ENCODE peak calls at places on chromosomes 16 and 17, in five cellular contexts. X is Peyer's patch, A is breast epithelium, W is A549, H is uterus. U is an unnamed sample.

GRCh38 chr17:9195346-9195870 is 174.1 kb downstream of the NTN1 start:
- DNase-seq in X (no peak), A (no peak), W (no peak), H (no peak), U (no peak)

GRCh38 chr17:63116967-63117366 is 150.9 kb downstream of the TANC2 start:
- DNase-seq in X (no peak), A (no peak), W (peak), H (no peak), U (no peak)

GRCh38 chr16:62909597-62909996 is 873.4 kb upstream of the CDH8 start:
- DNase-seq in X (no peak), A (no peak), W (no peak), H (no peak), U (no peak)

GRCh38 chr16:84484579-84485254 is 19.7 kb downstream of the MEAK7 start:
- DNase-seq in X (peak), A (peak), W (peak), H (peak), U (no peak)

GRCh38 chr17:42286411-42287295 is 1.6 kb upstream of the STAT5A start:
- DNase-seq in X (peak), A (no peak), W (no peak), H (peak), U (peak)

GRCh38 chr17:16939606-16940115 is 32.3 kb downstream of the TNFRSF13B start:
- DNase-seq in X (peak), A (peak), W (no peak), H (no peak), U (no peak)

GRCh38 chr16:72099377-72099818 is 5.8 kb downstream of the DHX38 start:
- DNase-seq in X (peak), A (no peak), W (peak), H (no peak), U (no peak)

GRCh38 chr16:85465328-85466307 is 147.5 kb upstream of the GSE1 start:
- DNase-seq in X (no peak), A (peak), W (no peak), H (peak), U (no peak)

GRCh38 chr17:29586676-29587469 is 2.6 kb downstream of the GIT1 start:
- DNase-seq in X (no peak), A (no peak), W (no peak), H (peak), U (no peak)

GRCh38 chr16:27771201-27771910 is 221.4 kb downstream of the KATNIP start:
- DNase-seq in X (no peak), A (no peak), W (no peak), H (no peak), U (no peak)

GRCh38 chr17:80891096-80892018 is 100.3 kb upstream of the CHMP6 start:
- DNase-seq in X (peak), A (no peak), W (peak), H (no peak), U (peak)

GRCh38 chr16:47732122-47732805 is 271.1 kb downstream of the PHKB start:
- DNase-seq in X (no peak), A (no peak), W (peak), H (no peak), U (no peak)

DNA sequence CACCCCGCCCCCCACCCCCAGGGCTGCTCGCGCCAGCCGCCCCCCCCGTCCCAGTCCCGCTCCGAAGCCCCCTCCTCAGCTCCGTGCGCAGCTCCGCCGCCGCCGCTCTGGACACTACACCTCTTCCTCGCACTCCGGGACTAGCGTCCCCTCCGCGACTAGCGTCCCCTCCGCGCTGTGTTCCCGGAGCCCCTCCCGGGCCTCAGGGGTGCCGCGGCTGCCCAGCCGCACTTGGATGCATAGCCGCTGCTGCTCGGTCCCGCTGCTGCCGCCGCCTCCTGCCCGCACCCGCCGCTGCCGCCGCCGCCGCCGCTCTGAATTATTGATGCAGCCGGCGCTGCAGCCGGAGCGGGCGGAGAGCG is at the start of gene CBLN1:
- DNase-seq in X (no peak), A (no peak), W (no peak), H (no peak), U (no peak)
- H3K4me3 ChIP-seq in X (peak), A (peak), W (peak), H (no peak), U (no peak)

DNA sequence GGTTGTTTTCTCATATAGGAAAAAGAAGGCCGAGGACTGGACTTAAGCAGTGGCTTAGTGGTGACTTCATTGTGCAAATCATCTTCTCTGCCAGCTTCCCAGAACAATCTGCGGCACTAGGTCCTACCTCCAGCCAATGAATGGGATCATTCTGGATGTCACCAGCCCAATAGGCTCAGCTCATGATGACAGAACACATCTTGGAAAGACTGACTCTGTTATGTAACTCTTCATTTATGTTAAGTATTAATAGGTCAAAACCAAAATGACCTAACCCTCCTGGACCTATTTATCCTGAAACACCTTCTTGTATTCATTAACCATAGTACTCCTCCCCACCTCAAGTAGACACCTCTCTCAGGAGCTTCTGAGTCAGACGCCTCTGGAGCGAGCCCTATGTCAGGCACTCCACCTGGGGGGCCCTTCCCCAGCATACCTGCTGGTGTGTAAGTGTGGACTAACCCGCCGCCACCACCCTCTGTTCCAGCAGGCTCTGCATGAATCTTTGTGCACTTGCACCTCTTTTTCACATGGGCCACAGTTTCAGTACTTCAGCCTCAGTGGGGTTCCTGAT is 7.2 kb downstream of the ARL2BP start:
- DNase-seq in X (no peak), A (no peak), W (no peak), H (no peak), U (no peak)
- TF ChIP-seq POLR2A in X (peak), A (no peak), W (no peak), H (no peak), U (no peak)

GRCh38 chr16:10824111-10824893 is 5.7 kb upstream of the TVP23A start:
- DNase-seq in X (no peak), A (no peak), W (no peak), H (no peak), U (no peak)

GRCh38 chr16:10827691-10828341 is 9.2 kb upstream of the TVP23A start:
- DNase-seq in X (peak), A (peak), W (no peak), H (peak), U (peak)

GRCh38 chr16:10833271-10833670 is 14.7 kb upstream of the TVP23A start:
- DNase-seq in X (no peak), A (no peak), W (no peak), H (no peak), U (no peak)

GRCh38 chr16:10831899-10832886 is 13.6 kb upstream of the TVP23A start:
- DNase-seq in X (no peak), A (no peak), W (no peak), H (no peak), U (no peak)

DNA sequence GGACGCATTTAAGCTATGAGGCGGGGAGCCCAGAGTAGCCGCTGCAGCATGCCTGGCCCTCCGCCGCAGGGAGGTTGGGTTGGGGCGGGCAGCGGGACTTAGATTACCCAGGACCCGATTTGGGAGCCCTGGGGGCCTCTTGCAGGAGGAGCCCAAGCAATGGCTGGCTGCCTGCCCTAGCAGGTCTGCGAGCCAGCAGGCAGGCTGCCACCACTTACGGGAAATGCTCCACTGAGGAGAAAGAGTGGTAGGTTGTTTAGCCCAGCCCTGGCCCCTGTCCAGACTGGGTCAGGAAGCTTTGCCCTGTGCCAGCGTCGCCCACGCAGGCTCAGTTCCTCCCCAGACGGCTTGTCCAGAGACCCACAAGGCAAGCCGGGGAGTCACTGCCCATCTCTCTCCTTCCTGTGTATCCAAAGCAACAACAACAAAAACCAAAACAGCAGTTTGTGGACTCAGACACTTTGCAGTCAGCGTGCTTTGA is 10.3 kb upstream of the TVP23A start:
- DNase-seq in X (peak), A (peak), W (no peak), H (peak), U (peak)
- H3K4me3 ChIP-seq in X (no peak), A (peak), W (no peak), H (no peak), U (no peak)

GRCh38 chr17:778096-778495 is 4.0 kb downstream of the GLOD4 start:
- DNase-seq in X (no peak), A (no peak), W (no peak), H (no peak), U (peak)

GRCh38 chr17:787641-788221 is 5.6 kb downstream of the MRM3 start:
- DNase-seq in X (no peak), A (no peak), W (no peak), H (no peak), U (peak)

GRCh38 chr17:784143-784542 is 2.0 kb downstream of the MRM3 start:
- DNase-seq in X (no peak), A (no peak), W (no peak), H (no peak), U (peak)

DNA sequence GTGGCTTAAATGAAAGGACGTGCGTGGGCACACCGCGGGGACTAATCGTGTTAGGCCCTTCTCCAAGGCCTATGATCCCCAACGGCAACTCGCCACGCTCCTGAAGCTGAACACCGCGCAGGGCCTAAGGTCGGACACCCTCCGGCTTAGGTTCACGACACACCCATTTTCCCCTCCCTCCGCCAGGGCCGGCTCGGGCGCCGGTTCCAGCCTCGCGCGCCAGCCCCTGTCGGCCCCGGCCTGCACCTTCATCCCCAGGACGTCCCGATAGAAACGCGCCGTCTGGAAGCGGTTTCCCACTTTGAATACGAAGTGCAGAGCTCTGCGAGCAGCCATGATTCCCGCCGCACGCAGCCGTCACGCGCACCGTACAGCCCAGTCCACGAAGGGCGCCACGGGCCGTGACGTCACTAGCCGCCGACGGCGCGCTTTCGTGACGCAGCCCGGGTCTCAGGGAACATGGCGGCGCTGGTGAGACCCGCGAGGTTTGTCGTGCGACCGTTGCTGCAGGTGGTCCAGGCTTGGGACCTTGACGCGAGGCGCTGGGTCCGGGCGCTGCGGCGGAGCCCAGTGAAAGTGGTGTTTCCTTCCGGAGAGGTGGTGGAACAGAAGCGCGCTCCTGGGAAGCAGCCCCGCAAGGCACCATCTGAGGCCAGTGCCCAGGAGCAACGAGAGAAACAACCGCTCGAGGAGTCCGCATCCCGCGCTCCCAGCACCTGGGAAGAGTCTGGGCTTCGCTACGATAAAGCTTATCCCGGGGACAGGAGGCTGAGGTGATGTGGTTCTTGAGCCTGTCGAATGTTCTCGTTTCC is at the start of the genes GLOD4 and MRM3:
- DNase-seq in X (peak), A (peak), W (peak), H (peak), U (peak)
- TF ChIP-seq POLR2A in X (peak), A (peak), W (peak), H (peak), U (no peak)

DNA sequence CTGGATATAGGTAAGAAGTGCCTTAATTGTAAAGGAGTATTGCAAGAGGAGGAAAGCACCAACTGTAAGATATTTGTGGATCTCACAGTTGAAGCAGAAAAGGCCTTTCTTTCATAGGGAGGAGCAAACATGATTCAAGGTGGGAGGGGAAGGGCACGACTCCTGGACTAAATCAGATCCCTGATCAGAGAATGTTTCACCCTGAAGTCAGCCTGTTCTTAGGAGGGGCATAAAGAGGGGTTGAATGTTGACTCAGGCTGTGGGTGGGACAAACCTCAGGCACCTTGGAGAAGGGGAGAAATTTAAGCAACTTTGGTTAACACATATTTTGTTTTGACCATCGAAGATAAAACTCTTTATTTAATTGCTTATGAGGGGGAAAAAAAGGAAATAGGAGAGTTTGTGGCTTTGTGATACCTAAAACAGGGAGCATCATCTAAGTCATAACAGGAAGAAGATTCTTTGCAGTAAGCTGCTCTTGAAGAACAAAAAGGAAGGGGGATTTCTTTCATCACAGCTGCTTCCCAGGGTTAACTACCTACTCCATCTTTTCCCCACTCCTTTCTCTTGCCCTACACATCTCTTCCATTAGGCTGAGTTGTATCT is 158.6 kb upstream of the ZNF267 start:
- DNase-seq in X (no peak), A (no peak), W (no peak), H (no peak), U (peak)
- H3K4me3 ChIP-seq in X (no peak), A (no peak), W (no peak), H (no peak), U (no peak)

DNA sequence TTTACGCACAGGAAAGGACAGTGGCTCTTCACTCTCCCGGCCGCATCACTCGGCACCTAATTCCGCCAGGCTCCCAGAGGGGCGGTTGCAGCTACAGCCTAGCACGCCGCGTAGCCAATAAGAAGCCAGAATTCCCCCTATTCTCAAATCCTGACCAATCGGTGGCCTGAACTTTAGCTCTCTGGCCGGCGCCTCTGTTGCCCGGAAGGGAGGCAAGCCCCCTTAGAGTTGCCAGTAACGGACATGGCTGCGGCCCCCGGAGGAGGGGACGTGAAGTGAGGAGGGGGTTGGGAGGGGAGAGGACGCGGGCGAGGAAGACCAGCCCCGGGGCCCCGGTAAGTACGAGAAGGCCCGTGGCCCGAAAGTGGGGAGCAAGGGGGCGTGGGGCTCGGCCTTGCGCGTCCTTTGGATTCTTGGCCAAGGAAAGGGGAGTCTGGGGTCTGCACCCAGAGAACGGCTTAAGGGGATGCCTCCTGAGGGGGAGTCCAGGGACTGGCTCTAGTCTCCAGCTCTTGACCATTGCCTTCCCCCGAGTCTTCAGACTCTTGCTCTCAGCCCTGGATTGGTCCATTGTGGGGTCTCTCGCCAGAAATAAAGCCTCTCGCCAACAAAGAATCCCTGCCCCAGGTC is at the start of gene TMEM94:
- DNase-seq in X (peak), A (peak), W (peak), H (peak), U (peak)
- TF ChIP-seq POLR2A in X (peak), A (no peak), W (peak), H (peak), U (no peak)

GRCh38 chr17:1490643-1491405 is 1.7 kb downstream of the MYO1C start:
- DNase-seq in X (peak), A (no peak), W (peak), H (peak), U (peak)

GRCh38 chr17:1487939-1488825 is 4.3 kb downstream of the MYO1C start:
- DNase-seq in X (peak), A (peak), W (peak), H (peak), U (peak)

GRCh38 chr17:1491406-1492248 is 859 bp downstream of the MYO1C start:
- DNase-seq in X (peak), A (no peak), W (no peak), H (peak), U (peak)

GRCh38 chr17:1486802-1487695 is 5.4 kb downstream of the MYO1C start:
- DNase-seq in X (peak), A (peak), W (peak), H (peak), U (peak)

GRCh38 chr17:1488826-1489275 is 3.6 kb downstream of the MYO1C start:
- DNase-seq in X (no peak), A (no peak), W (no peak), H (no peak), U (no peak)
- H3K4me3 ChIP-seq in X (peak), A (peak), W (peak), H (peak), U (no peak)

GRCh38 chr17:1454541-1454940 is 1.5 kb downstream of the CRK start:
- DNase-seq in X (no peak), A (no peak), W (no peak), H (no peak), U (no peak)
- TF ChIP-seq POLR2A in X (no peak), A (no peak), W (no peak), H (no peak), U (no peak)

DNA sequence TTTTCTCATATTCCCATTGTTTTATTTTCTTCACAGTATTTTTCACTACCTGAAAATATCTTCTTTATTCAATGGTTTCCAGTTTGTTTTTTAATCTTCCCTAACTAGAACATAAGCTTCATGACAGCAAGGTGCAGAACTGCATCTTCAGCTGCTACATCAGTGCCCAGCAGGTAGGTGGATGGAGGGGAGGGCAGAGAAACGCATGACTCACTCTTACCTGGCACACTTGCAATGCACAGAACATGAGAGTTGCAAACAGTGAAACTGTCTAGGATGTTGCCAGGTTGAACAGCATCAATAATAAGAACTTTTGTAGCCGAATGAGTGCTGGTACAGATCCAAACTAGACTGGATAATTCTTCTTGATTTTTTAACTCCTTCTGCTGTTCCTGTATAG is 127.1 kb downstream of the SPAG9 start:
- DNase-seq in X (no peak), A (no peak), W (no peak), H (no peak), U (no peak)
- H3K4me3 ChIP-seq in X (no peak), A (no peak), W (no peak), H (no peak), U (no peak)